ENCODE peak calls at places on chromosome 10, in nine cellular contexts. G is testis, V is HepG2, W is BE2C, Z is left lung, E is IMR-90, T is OCI-LY7, I is HCT116, A is breast epithelium. O is an unnamed sample.

GRCh38 chr10:118922972-118923371 is 106.5 kb upstream of the NANOS1 start:
- DNase-seq in E (no peak), W (no peak), G (no peak), V (no peak), T (no peak), I (no peak), A (no peak), Z (no peak), O (no peak)

GRCh38 chr10:42952931-42953683 is 123.8 kb upstream of the RET start:
- DNase-seq in W (no peak), Z (peak; percentile 5), T (no peak), I (no peak), G (no peak), A (peak; percentile 8), V (no peak), E (no peak), O (peak; percentile 4)

GRCh38 chr10:49418053-49418326 is 22.1 kb upstream of the DRGX start:
- DNase-seq in A (no peak), W (no peak), G (no peak), V (no peak), I (no peak), E (no peak), T (no peak), Z (no peak), O (no peak)

GRCh38 chr10:28429573-28430216 is 103.2 kb upstream of the WAC start:
- DNase-seq in W (peak; percentile 8), E (peak; percentile 3), I (peak; percentile 8), Z (no peak), A (no peak), G (peak; percentile 54), V (peak; percentile 59), T (no peak), O (no peak)

GRCh38 chr10:28849309-28849708 is 172.0 kb downstream of the BAMBI start:
- DNase-seq in Z (no peak), W (no peak), E (no peak), V (no peak), T (no peak), A (no peak), I (no peak), G (no peak), O (no peak)

GRCh38 chr10:47115322-47115721 is 184.7 kb upstream of the GDF10 start:
- DNase-seq in V (no peak), A (no peak), I (no peak), T (no peak), G (no peak), Z (no peak), W (no peak), E (no peak), O (no peak)

GRCh38 chr10:68086011-68086410 is 10.9 kb upstream of the HERC4 start:
- DNase-seq in I (no peak), W (no peak), V (no peak), T (no peak), A (no peak), Z (no peak), E (no peak), G (no peak), O (no peak)

GRCh38 chr10:127391875-127392274 is 157.2 kb upstream of the NPS start:
- DNase-seq in A (no peak), T (no peak), G (no peak), V (no peak), W (no peak), Z (no peak), E (no peak), I (no peak), O (no peak)

GRCh38 chr10:77409697-77410471 is 227.7 kb downstream of the KCNMA1 start:
- DNase-seq in W (no peak), Z (peak; percentile 80), G (no peak), A (no peak), V (no peak), T (no peak), E (no peak), I (no peak), O (no peak)

GRCh38 chr10:70343712-70344111 is 38.7 kb downstream of the LRRC20 start:
- DNase-seq in T (no peak), W (no peak), I (no peak), E (no peak), V (no peak), G (no peak), Z (no peak), A (no peak), O (no peak)

GRCh38 chr10:25547391-25547790 is 372.6 kb downstream of the GPR158 start:
- DNase-seq in Z (no peak), T (no peak), V (no peak), G (no peak), E (no peak), A (no peak), W (no peak), I (no peak), O (no peak)

GRCh38 chr10:119360181-119360921 is 153.0 kb downstream of the GRK5 start:
- DNase-seq in G (no peak), E (no peak), W (no peak), I (no peak), A (no peak), V (no peak), Z (no peak), T (peak; percentile 42), O (no peak)

GRCh38 chr10:60848126-60848525 is 69.8 kb downstream of the CDK1 start:
- DNase-seq in T (no peak), W (no peak), Z (no peak), G (peak; percentile 36), V (no peak), A (peak; percentile 20), E (peak; percentile 52), I (no peak), O (no peak)

GRCh38 chr10:122149138-122149606 is 121.9 kb upstream of the BTBD16 start:
- DNase-seq in A (no peak), Z (peak; percentile 46), W (no peak), G (no peak), T (no peak), E (peak; percentile 33), I (no peak), V (no peak), O (no peak)
- H3K4me1 ChIP-seq in A (no peaks in the 10 kb centered on the region), Z (peaks cover 14% of the 10 kb centered on the region), W (peaks cover 16% of the 10 kb centered on the region), G (peaks cover 6% of the 10 kb centered on the region), T (no peaks in the 10 kb centered on the region), E (peaks cover 16% of the 10 kb centered on the region), I (no peaks in the 10 kb centered on the region), V (peaks cover 18% of the 10 kb centered on the region), O (no peaks in the 10 kb centered on the region)

GRCh38 chr10:22606164-22606614 is 108.2 kb downstream of the PIP4K2A start:
- DNase-seq in W (no peak), T (peak; percentile 86), V (peak; percentile 84), G (peak; percentile 33), I (no peak), A (no peak), E (peak; percentile 59), Z (peak; percentile 70), O (peak; percentile 51)
- H3K4me1 ChIP-seq in W (peaks cover 8% of the 10 kb centered on the region), T (peaks cover 66% of the 10 kb centered on the region), V (peaks cover 9% of the 10 kb centered on the region), G (no peaks in the 10 kb centered on the region), I (no peaks in the 10 kb centered on the region), A (no peaks in the 10 kb centered on the region), E (peaks cover 8% of the 10 kb centered on the region), Z (no peaks in the 10 kb centered on the region), O (peaks cover 88% of the 10 kb centered on the region)

DNA sequence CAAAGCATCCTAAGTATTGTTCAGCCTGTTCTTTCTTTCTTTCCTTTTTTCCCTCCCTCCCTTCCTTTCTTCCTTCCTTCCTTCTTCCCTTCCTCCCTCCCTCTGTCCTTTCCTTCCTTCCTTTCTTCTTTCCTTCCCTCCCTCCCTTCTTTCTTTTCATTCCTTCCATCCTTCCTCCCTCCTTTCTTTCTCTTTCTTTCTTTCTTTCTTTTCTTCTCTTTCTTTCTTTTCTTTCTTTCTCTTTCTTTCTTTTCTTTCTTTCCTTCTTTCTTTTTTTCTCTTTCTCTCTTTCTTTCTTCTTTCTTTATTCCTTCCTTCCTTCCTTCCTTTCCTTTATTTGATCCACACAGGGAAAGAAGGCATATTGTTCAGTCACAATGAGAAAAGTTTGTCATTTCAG is 21.2 kb downstream of the PNLIP start:
- DNase-seq in E (no peak), T (no peak), A (no peak), V (no peak), W (no peak), I (no peak), G (no peak), Z (no peak), O (no peak)
- H3K4me1 ChIP-seq in E (no peaks in the 10 kb centered on the region), T (no peaks in the 10 kb centered on the region), A (no peaks in the 10 kb centered on the region), V (no peaks in the 10 kb centered on the region), W (no peaks in the 10 kb centered on the region), I (no peaks in the 10 kb centered on the region), G (no peaks in the 10 kb centered on the region), Z (no peaks in the 10 kb centered on the region), O (no peaks in the 10 kb centered on the region)

GRCh38 chr10:88828310-88828709 is 23.3 kb downstream of the ANKRD22 start:
- DNase-seq in E (peak; percentile 38), Z (no peak), G (no peak), T (no peak), W (no peak), I (no peak), V (no peak), A (no peak), O (no peak)
- H3K4me1 ChIP-seq in E (no peaks in the 10 kb centered on the region), Z (no peaks in the 10 kb centered on the region), G (no peaks in the 10 kb centered on the region), T (peaks cover 5% of the 10 kb centered on the region), W (no peaks in the 10 kb centered on the region), I (peaks cover 3% of the 10 kb centered on the region), V (no peaks in the 10 kb centered on the region), A (no peaks in the 10 kb centered on the region), O (peaks cover 39% of the 10 kb centered on the region)